ENCODE peak calls at places on chromosomes 4 and X, in ten cellular contexts. T, B, S, K, C, X, F, Z, L and V are unnamed samples.

GRCh38 chrX:47234583-47234982 is 1.8 kb downstream of the USP11 start:
- DNase-seq in C (no peak), B (peak; percentile 60), L (no peak), S (no peak), K (no peak), Z (no peak), F (no peak), X (no peak), T (no peak), V (no peak)

GRCh38 chrX:16807548-16807947 is 21.3 kb downstream of the TXLNG start:
- DNase-seq in T (no peak), S (no peak), Z (no peak), C (no peak), K (peak; percentile 7), F (no peak), L (no peak), X (no peak), B (peak; percentile 50), V (no peak)

GRCh38 chr4:39450618-39451017 is 8.1 kb downstream of the RPL9 start:
- DNase-seq in Z (no peak), C (no peak), L (no peak), F (no peak), B (no peak), K (no peak), T (no peak), S (no peak), X (no peak), V (no peak)

GRCh38 chr4:158566860-158567259 is 45.2 kb downstream of the RXFP1 start:
- DNase-seq in Z (no peak), S (no peak), B (no peak), L (no peak), K (no peak), C (no peak), F (no peak), X (no peak), T (no peak), V (no peak)

GRCh38 chr4:75630174-75630931 is at the start of gene CDKL2:
- DNase-seq in C (peak; percentile 85), L (no peak), Z (peak; percentile 80), K (peak; percentile 36), X (peak; percentile 52), T (peak; percentile 86), S (peak; percentile 96), B (peak; percentile 52), F (peak; percentile 95), V (peak; percentile 91)

GRCh38 chr4:173135241-173135847 is 33.3 kb upstream of the GALNT7 start:
- DNase-seq in C (no peak), F (no peak), B (peak; percentile 66), T (no peak), X (peak; percentile 62), K (peak; percentile 62), L (no peak), Z (no peak), S (no peak), V (no peak)

GRCh38 chr4:114599231-114600065 is 841 bp downstream of the UGT8 start:
- DNase-seq in Z (no peak), B (no peak), X (no peak), K (peak; percentile 1), S (peak; percentile 70), F (no peak), L (no peak), C (no peak), T (peak; percentile 41), V (no peak)

GRCh38 chr4:18695733-18696527 is 674.4 kb upstream of the LCORL start:
- DNase-seq in L (no peak), X (no peak), B (no peak), F (no peak), T (no peak), K (no peak), Z (no peak), S (no peak), C (no peak), V (no peak)

GRCh38 chrX:2385224-2385623 is 115.6 kb downstream of the DHRSX start:
- DNase-seq in L (no peak), S (no peak), C (no peak), Z (no peak), X (peak; percentile 91), B (peak; percentile 83), K (peak; percentile 97), T (no peak), F (no peak), V (no peak)

GRCh38 chr4:6688879-6689505 is 4.7 kb upstream of the S100P start:
- DNase-seq in S (peak; percentile 76), K (peak; percentile 94), T (no peak), B (peak; percentile 89), F (no peak), Z (no peak), C (peak; percentile 47), L (no peak), X (peak; percentile 96), V (no peak)
- TF ChIP-seq CTCF in S (no peak), K (peak; percentile 11), T (no peak), B (no peak), F (no peak), Z (no peak), C (peak; percentile 15), L (no peak), X (peak; percentile 32), V (no peak)

DNA sequence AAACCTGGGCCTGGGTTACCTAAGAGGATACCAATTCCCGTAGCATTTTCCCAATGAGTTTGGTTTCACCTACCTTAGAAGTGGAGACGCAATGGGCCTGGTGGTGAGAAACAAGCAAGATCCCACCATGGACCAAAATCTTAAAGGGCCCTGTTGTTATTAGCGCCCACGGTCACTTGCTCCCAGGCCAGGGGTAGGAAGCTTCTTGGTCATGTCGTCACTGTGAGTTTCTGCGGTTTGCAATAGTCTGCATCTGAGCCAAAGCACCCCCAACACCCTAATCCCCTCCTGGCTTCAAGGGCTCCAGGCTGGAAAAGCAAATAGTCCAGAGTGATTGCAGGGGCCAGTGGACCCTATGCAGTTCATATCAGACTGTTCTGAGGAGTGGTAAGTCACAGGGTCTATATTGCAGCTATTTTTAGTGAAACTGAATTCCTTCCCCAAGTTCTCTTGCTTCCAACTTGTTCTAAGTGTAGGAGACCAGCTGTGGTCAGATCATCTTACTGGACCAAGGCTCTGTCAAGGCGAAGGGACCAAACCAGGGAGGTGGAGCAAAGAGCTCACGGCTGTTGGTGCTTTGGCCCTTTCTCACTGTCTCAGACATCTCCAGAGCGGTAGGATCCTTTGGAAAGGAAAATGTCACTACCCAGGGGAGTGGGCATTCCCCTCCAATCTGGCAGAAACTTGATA is 307.9 kb upstream of the F9 start:
- DNase-seq in B (no peak), C (no peak), K (no peak), S (no peak), Z (no peak), X (no peak), L (no peak), T (no peak), F (no peak), V (no peak)
- TF ChIP-seq CTCF in B (no peak), C (no peak), K (no peak), S (no peak), Z (no peak), X (no peak), L (no peak), T (no peak), F (no peak), V (no peak)

GRCh38 chr4:92064574-92064973 is 239.2 kb upstream of the GRID2 start:
- DNase-seq in K (no peak), Z (no peak), C (no peak), S (no peak), X (no peak), F (no peak), L (no peak), T (no peak), B (no peak), V (no peak)

GRCh38 chr4:92059615-92060014 is 244.2 kb upstream of the GRID2 start:
- DNase-seq in T (no peak), L (no peak), Z (no peak), B (no peak), S (no peak), C (no peak), X (no peak), K (no peak), F (no peak), V (no peak)

DNA sequence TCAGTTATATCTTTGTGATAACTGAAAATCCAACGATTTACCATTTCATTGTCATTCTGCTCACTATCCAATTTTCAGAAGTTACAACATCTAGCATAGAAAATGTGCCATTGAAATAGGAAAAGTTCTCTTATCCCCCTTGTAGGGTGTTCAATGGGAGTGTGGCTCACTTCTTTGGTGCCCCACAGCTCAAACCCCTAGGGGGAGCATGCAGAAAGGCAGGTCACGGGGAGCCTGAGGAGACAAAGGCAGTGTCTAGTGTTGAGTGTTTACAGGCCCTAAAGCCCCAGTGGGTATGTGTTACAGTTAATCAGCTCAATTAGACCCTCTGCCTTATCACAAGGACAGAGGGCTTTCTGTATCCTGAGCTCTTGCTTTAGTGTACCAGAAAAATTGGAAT is 243.4 kb upstream of the GRID2 start:
- DNase-seq in S (no peak), C (no peak), X (no peak), B (no peak), K (no peak), F (no peak), L (no peak), Z (no peak), T (no peak), V (no peak)
- TF ChIP-seq CTCF in S (no peak), C (no peak), X (no peak), B (no peak), K (no peak), F (no peak), L (no peak), Z (no peak), T (no peak), V (no peak)

GRCh38 chrX:148133099-148133725 is 152.1 kb downstream of the FMR1NB start:
- DNase-seq in F (no peak), S (no peak), X (no peak), B (no peak), Z (no peak), C (no peak), K (no peak), T (peak; percentile 4), L (no peak), V (no peak)
- TF ChIP-seq CTCF in F (no peak), S (no peak), X (no peak), B (no peak), Z (peak; percentile 31), C (no peak), K (no peak), T (no peak), L (no peak), V (peak; percentile 40)